ENCODE peak calls at places on chromosomes 13 and 19, in five cellular contexts. G is CD8-positive, alpha-beta memory T cell; D is mucosa of descending colon; W is right lobe of liver; T is effector memory CD4-positive, alpha-beta T cell. R is an unnamed sample.
A peak's percentile ranks its signal among the peaks of the same experiment; 100 is the strongest.

GRCh38 chr19:33259532-33259931 is 33.9 kb upstream of the SLC7A10 start:
- DNase-seq in D (no peak), W (no peak), G (no peak), T (no peak), R (peak; percentile 75)

GRCh38 chr19:35207391-35207871 is 21.1 kb downstream of the FAM187B start:
- DNase-seq in T (peak; percentile 31), G (peak; percentile 58), D (no peak), W (no peak), R (no peak)

GRCh38 chr13:94590744-94591143 is 5.2 kb downstream of the TGDS start:
- DNase-seq in D (no peak), G (no peak), W (no peak), T (no peak), R (no peak)

GRCh38 chr13:46571189-46571901 is 18.4 kb downstream of the LRCH1 start:
- DNase-seq in D (no peak), W (no peak), T (no peak), G (no peak), R (no peak)

GRCh38 chr19:27744926-27745844 is 1467.8 kb downstream of the UQCRFS1 start:
- DNase-seq in W (peak; percentile 17), D (no peak), G (no peak), T (no peak), R (no peak)

GRCh38 chr19:51493776-51494175 is 7.8 kb downstream of the SIGLEC12 start:
- DNase-seq in W (no peak), D (no peak), T (no peak), G (no peak), R (no peak)

GRCh38 chr13:93151277-93151676 is 75.3 kb upstream of the GPC6 start:
- DNase-seq in T (no peak), G (no peak), D (no peak), W (no peak), R (no peak)

GRCh38 chr19:3013261-3013725 is 15.8 kb downstream of the TLE2 start:
- DNase-seq in G (no peak), D (no peak), W (no peak), T (no peak), R (no peak)

GRCh38 chr19:35375505-35376307 is 4.8 kb downstream of the GPR42 start:
- DNase-seq in D (no peak), G (no peak), W (no peak), T (no peak), R (no peak)

GRCh38 chr19:1384478-1385110 is 887 bp downstream of the NDUFS7 start:
- DNase-seq in W (no peak), T (no peak), G (no peak), D (no peak), R (no peak)

GRCh38 chr13:111992911-111993310 is 74.0 kb upstream of the SOX1 start:
- DNase-seq in G (no peak), D (no peak), W (no peak), T (no peak), R (no peak)

GRCh38 chr19:29528946-29529645 is 3.3 kb downstream of the VSTM2B start:
- DNase-seq in G (peak; percentile 44), T (no peak), W (no peak), D (no peak), R (no peak)

DNA sequence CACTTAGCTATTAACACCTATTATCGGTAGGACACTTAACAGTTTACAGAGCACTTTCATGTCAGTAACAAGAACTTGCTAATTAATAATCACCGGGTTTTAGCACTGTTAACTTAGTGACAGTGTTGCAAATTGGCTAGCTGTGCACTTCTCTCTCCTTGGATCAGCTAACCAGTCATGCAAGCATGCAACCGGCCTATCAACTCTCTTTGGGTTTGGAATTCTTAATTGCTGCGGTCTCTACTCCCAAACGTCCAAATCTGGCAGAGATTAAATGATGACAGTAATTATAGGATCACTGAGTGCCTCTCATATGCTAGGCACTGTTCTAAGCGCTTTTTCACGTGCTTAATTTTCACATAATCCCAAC is 1.2 kb downstream of the EPS15L1 start:
- DNase-seq in D (no peak), G (no peak), W (no peak), T (no peak), R (no peak)
- H3K4me3 ChIP-seq in D (no peak overlapping the region), G (peak overlapping the region; percentile 50), W (peak overlapping the region; percentile 94), T (peak overlapping the region; percentile 74), R (peak overlapping the region; percentile 97)

GRCh38 chr13:38866649-38867048 is 124.0 kb downstream of the STOML3 start:
- DNase-seq in D (peak; percentile 15), W (no peak), G (no peak), T (no peak), R (no peak)
- H3K4me3 ChIP-seq in D (no peak overlapping the region), W (no peak overlapping the region), G (no peak overlapping the region), T (no peak overlapping the region), R (no peak overlapping the region)

GRCh38 chr13:108272333-108272732 is 2.8 kb downstream of the TNFSF13B start:
- DNase-seq in G (no peak), D (no peak), T (no peak), W (no peak), R (no peak)

GRCh38 chr13:108268713-108269112 is 805 bp upstream of the TNFSF13B start:
- DNase-seq in T (no peak), G (no peak), D (no peak), W (no peak), R (no peak)

GRCh38 chr13:108269601-108270328 is at the start of gene TNFSF13B:
- DNase-seq in T (peak; percentile 18), W (peak; percentile 63), D (peak; percentile 26), G (peak; percentile 48), R (peak; percentile 69)

GRCh38 chr13:108267338-108267737 is 2.2 kb upstream of the TNFSF13B start:
- DNase-seq in W (no peak), D (no peak), G (no peak), T (no peak), R (no peak)

DNA sequence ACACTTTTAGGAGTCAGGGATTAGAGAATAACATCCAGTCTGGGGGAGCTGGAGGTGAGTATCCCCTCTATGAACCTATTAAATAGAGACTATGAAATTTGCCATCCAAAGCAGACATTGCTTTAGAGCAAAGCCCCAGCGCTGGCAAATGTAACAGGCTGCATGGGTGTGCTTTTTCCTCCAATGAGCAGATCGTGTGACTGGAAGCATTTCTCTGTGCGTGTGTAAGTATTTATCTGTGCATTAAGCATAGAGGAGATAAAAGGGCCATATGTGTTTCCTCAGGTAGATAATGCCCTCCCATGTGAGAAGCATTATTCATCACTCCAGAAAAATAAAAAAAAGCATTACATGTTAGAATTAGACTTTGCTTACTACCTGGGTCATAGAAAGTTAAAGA is 924 bp downstream of the TNFSF13B start:
- DNase-seq in T (no peak), W (no peak), D (no peak), G (no peak), R (no peak)
- H3K4me3 ChIP-seq in T (peak overlapping the region; percentile 60), W (peak overlapping the region; percentile 46), D (no peak overlapping the region), G (peak overlapping the region; percentile 61), R (peak overlapping the region; percentile 55)

GRCh38 chr19:48731452-48731851 is 9.0 kb downstream of the RASIP1 start:
- DNase-seq in W (no peak), D (no peak), T (no peak), G (no peak), R (no peak)
- H3K4me3 ChIP-seq in W (no peak overlapping the region), D (no peak overlapping the region), T (no peak overlapping the region), G (no peak overlapping the region), R (no peak overlapping the region)

GRCh38 chr19:45050036-45050435 is 11.2 kb downstream of the CLASRP start:
- DNase-seq in T (no peak), G (no peak), D (no peak), W (no peak), R (no peak)

GRCh38 chr19:45047188-45047797 is 8.4 kb downstream of the CLASRP start:
- DNase-seq in W (no peak), D (no peak), T (no peak), G (no peak), R (no peak)

GRCh38 chr19:45049073-45049736 is 10.4 kb downstream of the CLASRP start:
- DNase-seq in D (no peak), G (no peak), T (no peak), W (peak; percentile 90), R (no peak)

GRCh38 chr19:45046355-45046754 is 7.5 kb downstream of the CLASRP start:
- DNase-seq in T (no peak), G (no peak), D (no peak), W (no peak), R (no peak)

GRCh38 chr19:45045671-45046353 is 7.0 kb downstream of the CLASRP start:
- DNase-seq in G (no peak), T (no peak), D (no peak), W (peak; percentile 84), R (no peak)
- H3K4me3 ChIP-seq in G (no peak overlapping the region), T (no peak overlapping the region), D (no peak overlapping the region), W (no peak overlapping the region), R (no peak overlapping the region)

DNA sequence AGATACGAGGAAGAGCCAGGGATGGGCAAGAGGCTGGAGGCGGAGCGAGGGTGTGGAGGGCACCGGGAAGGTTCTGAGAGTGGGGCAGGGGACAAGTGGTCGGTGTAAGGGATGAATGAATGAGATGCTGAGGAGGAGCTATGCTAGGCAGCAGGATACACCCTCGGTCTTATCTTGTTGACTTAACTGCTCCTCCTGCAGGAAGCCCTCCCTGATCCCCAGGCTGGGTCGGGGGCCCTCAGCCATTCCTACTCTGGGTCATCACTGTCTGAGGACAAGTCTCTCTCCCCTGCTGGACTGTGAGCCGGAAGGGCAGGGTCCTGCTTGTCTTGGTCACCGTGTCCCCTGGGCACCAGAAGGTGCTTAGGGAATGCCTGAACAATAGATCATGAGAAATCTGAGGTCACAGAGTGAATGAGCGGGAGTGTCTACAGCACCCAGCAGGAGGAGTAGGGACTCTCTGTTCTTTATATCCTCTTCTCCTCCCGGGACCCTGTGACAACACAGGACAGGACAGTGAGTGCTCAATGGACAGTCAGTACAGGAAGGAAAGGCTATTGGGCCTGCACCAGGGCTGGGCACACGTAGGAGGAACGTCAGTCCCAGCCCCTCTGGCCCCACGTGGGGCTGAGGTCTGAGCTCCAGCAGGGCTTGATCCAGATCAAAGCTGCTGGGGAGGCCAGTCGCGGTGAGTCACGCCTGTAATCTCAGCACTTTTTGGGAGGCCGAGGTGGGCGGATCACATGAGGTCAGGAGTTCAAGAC is 6.5 kb downstream of the NKPD1 start:
- DNase-seq in T (no peak), D (no peak), W (no peak), G (no peak), R (no peak)
- H3K4me3 ChIP-seq in T (no peak overlapping the region), D (no peak overlapping the region), W (no peak overlapping the region), G (peak overlapping the region; percentile 45), R (peak overlapping the region; percentile 41)

GRCh38 chr13:39603424-39603947 is 493 bp upstream of the LHFPL6 start:
- DNase-seq in W (no peak), T (no peak), D (peak; percentile 12), G (no peak), R (no peak)
- H3K4me3 ChIP-seq in W (peak overlapping the region; percentile 61), T (peak overlapping the region; percentile 62), D (peak overlapping the region; percentile 31), G (no peak overlapping the region), R (peak overlapping the region; percentile 88)